ENCODE peak calls at places on chromosome 9, in six cellular contexts. S, D, M, H, W and T are unnamed samples.

GRCh38 chr9:105114956-105115728 is 129.3 kb upstream of the SLC44A1 start:
- DNase-seq in S (peak), D (peak), M (no peak), H (no peak), W (no peak), T (no peak)

GRCh38 chr9:77819672-77820071 is 171.6 kb upstream of the GNA14 start:
- DNase-seq in S (peak), D (peak), M (no peak), H (no peak), W (peak), T (no peak)

GRCh38 chr9:33304367-33304766 is 14.1 kb downstream of the NFX1 start:
- DNase-seq in S (no peak), D (peak), M (no peak), H (no peak), W (no peak), T (no peak)

GRCh38 chr9:84266087-84266561 is 74.4 kb downstream of the SLC28A3 start:
- DNase-seq in S (no peak), D (no peak), M (peak), H (no peak), W (no peak), T (no peak)

GRCh38 chr9:35193762-35194161 is 32.0 kb downstream of the UNC13B start:
- DNase-seq in S (peak), D (no peak), M (no peak), H (no peak), W (no peak), T (no peak)

GRCh38 chr9:76944011-76944410 is 38.1 kb upstream of the PRUNE2 start:
- DNase-seq in S (no peak), D (no peak), M (no peak), H (no peak), W (no peak), T (no peak)

GRCh38 chr9:17509698-17510097 is 69.2 kb upstream of the SH3GL2 start:
- DNase-seq in S (peak), D (no peak), M (no peak), H (no peak), W (peak), T (peak)

GRCh38 chr9:94632736-94633135 is 6.6 kb downstream of the FBP1 start:
- DNase-seq in S (no peak), D (no peak), M (no peak), H (no peak), W (peak), T (peak)

GRCh38 chr9:37574241-37574721 is 1.9 kb downstream of the FBXO10 start:
- DNase-seq in S (peak), D (no peak), M (no peak), H (no peak), W (peak), T (no peak)

GRCh38 chr9:6944896-6945295 is 187.1 kb downstream of the KDM4C start:
- DNase-seq in S (peak), D (no peak), M (no peak), H (no peak), W (peak), T (no peak)

GRCh38 chr9:99030610-99031009 is 74.3 kb upstream of the TGFBR1 start:
- DNase-seq in S (no peak), D (no peak), M (no peak), H (no peak), W (no peak), T (no peak)

GRCh38 chr9:37486616-37487544 is 1.1 kb downstream of the POLR1E start:
- DNase-seq in S (peak), D (peak), M (no peak), H (no peak), W (peak), T (peak)

GRCh38 chr9:135811796-135812195 is 95.5 kb downstream of the CAMSAP1 start:
- DNase-seq in S (peak), D (peak), M (peak), H (no peak), W (no peak), T (no peak)

GRCh38 chr9:114218264-114219120 is 63.2 kb downstream of the COL27A1 start:
- DNase-seq in S (peak), D (no peak), M (no peak), H (no peak), W (peak), T (peak)

GRCh38 chr9:79266986-79267385 is 304.8 kb upstream of the TLE4 start:
- DNase-seq in S (peak), D (no peak), M (no peak), H (no peak), W (peak), T (peak)

GRCh38 chr9:29044959-29045358 is 1471.7 kb upstream of the C9orf72 start:
- DNase-seq in S (no peak), D (no peak), M (no peak), H (no peak), W (no peak), T (no peak)

GRCh38 chr9:111348821-111349271 is 18.8 kb upstream of the OR2K2 start:
- DNase-seq in S (peak), D (no peak), M (no peak), H (no peak), W (no peak), T (no peak)

GRCh38 chr9:96618209-96619108 is 1.2 kb downstream of the CDC14B start:
- DNase-seq in S (peak), D (peak), M (peak), H (no peak), W (peak), T (peak)

GRCh38 chr9:128383007-128383753 is 12.0 kb downstream of the URM1 start:
- DNase-seq in S (no peak), D (peak), M (no peak), H (no peak), W (no peak), T (no peak)

GRCh38 chr9:95124582-95125359 is 192.7 kb downstream of the FANCC start:
- DNase-seq in S (no peak), D (no peak), M (no peak), H (no peak), W (no peak), T (no peak)

GRCh38 chr9:89701221-89701798 is 96.5 kb downstream of the GADD45G start:
- DNase-seq in S (no peak), D (peak), M (no peak), H (peak), W (no peak), T (no peak)